ENCODE peak calls at places on chromosomes 1 and 21, in eight cellular contexts. D is NCI-H1105; N is GM03348; O is activated CD8-positive, alpha-beta memory T cell treated with anti-CD3 and anti-CD28 coated beads for 1 hour; B is IMR-90; V is occipital lobe; Y is memory B cell; M is GM23338. F is an unnamed sample.

GRCh38 chr1:104794035-104794434 is 1044.3 kb downstream of the AMY1C start:
- DNase-seq in V (no peak), Y (no peak), B (no peak), M (no peak), O (no peak), D (no peak), N (no peak), F (no peak)

GRCh38 chr1:193846881-193847280 is 660.5 kb upstream of the B3GALT2 start:
- DNase-seq in V (no peak), M (no peak), B (peak; percentile 11), N (no peak), D (no peak), Y (no peak), O (no peak), F (no peak)

GRCh38 chr1:150649441-150649840 is 20.0 kb upstream of the ENSA start:
- DNase-seq in N (no peak), D (no peak), B (no peak), M (no peak), Y (no peak), V (no peak), O (no peak), F (no peak)

GRCh38 chr1:26288311-26288941 is 8.5 kb downstream of the SH3BGRL3 start:
- DNase-seq in B (peak; percentile 30), O (no peak), Y (no peak), N (peak; percentile 4), M (no peak), D (no peak), V (peak; percentile 31), F (no peak)

GRCh38 chr1:157000686-157001085 is 44.9 kb downstream of the ARHGEF11 start:
- DNase-seq in D (no peak), Y (no peak), B (peak; percentile 32), M (no peak), V (no peak), N (no peak), O (no peak), F (no peak)

GRCh38 chr1:215526147-215526845 is 40.8 kb upstream of the KCTD3 start:
- DNase-seq in O (no peak), V (no peak), B (peak; percentile 69), M (peak; percentile 72), D (peak; percentile 61), N (peak; percentile 46), Y (peak; percentile 8), F (no peak)

GRCh38 chr1:183318433-183318832 is 99.7 kb downstream of the NMNAT2 start:
- DNase-seq in O (no peak), M (peak; percentile 75), Y (no peak), B (peak; percentile 95), V (no peak), D (no peak), N (peak; percentile 94), F (no peak)

GRCh38 chr1:178935610-178936009 is 64.7 kb upstream of the ANGPTL1 start:
- DNase-seq in V (no peak), D (no peak), B (no peak), N (no peak), M (no peak), O (no peak), Y (no peak), F (no peak)

GRCh38 chr1:201753492-201753891 is 75.5 kb upstream of the IPO9 start:
- DNase-seq in Y (no peak), V (no peak), B (peak; percentile 41), O (no peak), N (no peak), D (no peak), M (no peak), F (no peak)

GRCh38 chr1:47536646-47537118 is 98.8 kb downstream of the FOXD2 start:
- DNase-seq in O (no peak), B (no peak), M (no peak), N (no peak), V (no peak), D (no peak), Y (no peak), F (no peak)

GRCh38 chr1:66951513-66951912 is 26.7 kb downstream of the MIER1 start:
- DNase-seq in Y (no peak), M (no peak), B (peak; percentile 90), D (no peak), V (no peak), O (no peak), N (peak; percentile 16), F (no peak)

GRCh38 chr1:87048237-87048636 is 133.8 kb downstream of the HS2ST1 start:
- DNase-seq in B (no peak), N (no peak), O (no peak), V (no peak), D (no peak), Y (no peak), M (no peak), F (no peak)

GRCh38 chr1:113074237-113074636 is 1.2 kb downstream of the LRIG2 start:
- DNase-seq in D (no peak), V (no peak), N (peak; percentile 20), M (peak; percentile 11), O (no peak), Y (no peak), B (no peak), F (no peak)

GRCh38 chr1:237383825-237384612 is 342.0 kb downstream of the RYR2 start:
- DNase-seq in N (peak; percentile 41), Y (no peak), B (peak; percentile 24), D (no peak), V (no peak), O (no peak), M (no peak), F (no peak)

GRCh38 chr21:41346758-41347157 is 15.1 kb upstream of the MX2 start:
- DNase-seq in V (no peak), B (no peak), N (no peak), D (no peak), O (no peak), M (no peak), Y (no peak), F (no peak)

GRCh38 chr1:53412285-53413174 is 46.7 kb upstream of the DMRTB1 start:
- DNase-seq in B (no peak), D (no peak), V (no peak), Y (no peak), O (no peak), M (no peak), N (no peak), F (no peak)

GRCh38 chr1:37940299-37940947 is 6.4 kb downstream of the INPP5B start:
- DNase-seq in M (no peak), N (no peak), B (no peak), O (no peak), Y (no peak), D (no peak), V (no peak), F (no peak)

GRCh38 chr1:186374313-186375151 is 521 bp downstream of the TPR start:
- DNase-seq in V (no peak), N (peak; percentile 33), D (peak; percentile 46), M (peak; percentile 57), Y (peak; percentile 5), B (peak; percentile 25), O (no peak), F (no peak)

GRCh38 chr1:112296908-112297307 is 99.1 kb upstream of the CTTNBP2NL start:
- DNase-seq in B (peak; percentile 50), D (no peak), Y (no peak), M (no peak), N (no peak), V (no peak), O (no peak), F (no peak)

GRCh38 chr21:31248598-31248997 is 95.5 kb downstream of the TIAM1 start:
- DNase-seq in N (no peak), V (no peak), D (no peak), M (no peak), O (no peak), B (peak; percentile 63), Y (no peak), F (no peak)

GRCh38 chr1:232250838-232251237 is 379.1 kb downstream of the SIPA1L2 start:
- DNase-seq in N (no peak), D (no peak), Y (no peak), V (no peak), B (no peak), M (peak; percentile 18), O (no peak), F (no peak)

GRCh38 chr1:179510038-179510437 is 65.7 kb downstream of the NPHS2 start:
- DNase-seq in Y (peak; percentile 24), M (no peak), D (no peak), N (no peak), V (no peak), B (no peak), O (no peak), F (no peak)

GRCh38 chr1:238399558-238399957 is 508.8 kb upstream of the ZP4 start:
- DNase-seq in V (no peak), N (no peak), M (peak; percentile 50), Y (no peak), O (no peak), B (no peak), D (no peak), F (no peak)

GRCh38 chr21:37848721-37849490 is 67.4 kb downstream of the KCNJ6 start:
- DNase-seq in D (no peak), O (no peak), V (no peak), M (no peak), B (no peak), Y (no peak), N (peak; percentile 57), F (no peak)

GRCh38 chr1:234597894-234598293 is 12.1 kb downstream of the IRF2BP2 start:
- DNase-seq in O (no peak), Y (peak; percentile 57), M (peak; percentile 63), D (no peak), N (peak; percentile 60), V (no peak), B (peak; percentile 66), F (no peak)

GRCh38 chr21:32470206-32470605 is 57.7 kb downstream of the EVA1C start:
- DNase-seq in V (no peak), O (no peak), D (no peak), B (no peak), Y (no peak), N (no peak), M (no peak), F (no peak)

GRCh38 chr1:212351588-212352362 is 62.9 kb downstream of the PACC1 start:
- DNase-seq in B (no peak), O (no peak), N (no peak), M (no peak), D (no peak), V (no peak), Y (no peak), F (no peak)

GRCh38 chr1:10528066-10529014 is 53.6 kb downstream of the PEX14 start:
- DNase-seq in B (peak; percentile 93), M (no peak), D (no peak), N (peak; percentile 87), V (no peak), O (no peak), Y (no peak), F (no peak)

GRCh38 chr1:146007048-146007784 is 10.8 kb upstream of the TXNIP start:
- DNase-seq in O (peak; percentile 45), B (peak; percentile 78), V (no peak), Y (peak; percentile 83), D (peak; percentile 71), M (peak; percentile 87), N (peak; percentile 73), F (no peak)

GRCh38 chr21:42624095-42624830 is 29.2 kb upstream of the PDE9A start:
- DNase-seq in V (no peak), B (no peak), O (no peak), M (no peak), Y (no peak), D (no peak), N (no peak), F (no peak)

GRCh38 chr1:10724052-10724494 is 72.4 kb downstream of the CASZ1 start:
- DNase-seq in B (peak; percentile 26), Y (no peak), M (no peak), D (peak; percentile 34), N (no peak), O (no peak), V (no peak), F (no peak)

GRCh38 chr1:154880651-154881050 is 10.6 kb upstream of the KCNN3 start:
- DNase-seq in V (no peak), B (no peak), Y (no peak), O (no peak), D (no peak), M (no peak), N (no peak), F (no peak)

GRCh38 chr1:41515131-41515678 is 30.7 kb upstream of the EDN2 start:
- DNase-seq in M (peak; percentile 38), V (peak; percentile 60), N (no peak), O (no peak), D (no peak), Y (no peak), B (no peak), F (no peak)

GRCh38 chr21:45516071-45516670 is 26.1 kb downstream of the SLC19A1 start:
- DNase-seq in V (no peak), N (no peak), M (no peak), Y (no peak), B (no peak), D (no peak), O (no peak), F (no peak)